ENCODE peak calls at places on chromosomes 16 and 17, in six cellular contexts. N, C, W, Z, V and F are unnamed samples.

GRCh38 chr17:50207792-50208567 is 6.5 kb upstream of the COL1A1 start:
- DNase-seq in N (no peak), W (no peak), V (no peak), Z (no peak), C (no peak), F (no peak)

GRCh38 chr16:83771306-83771942 is 36.4 kb upstream of the HSBP1 start:
- DNase-seq in W (no peak), V (no peak), C (no peak), N (peak), Z (peak), F (peak)

GRCh38 chr17:45307290-45308015 is 9.4 kb downstream of the MAP3K14 start:
- DNase-seq in W (peak), C (no peak), V (peak), Z (peak), N (no peak), F (peak)

GRCh38 chr16:12393208-12393607 is 410.5 kb downstream of the CPPED1 start:
- DNase-seq in Z (no peak), V (no peak), N (no peak), C (no peak), W (no peak), F (no peak)

GRCh38 chr16:83356266-83356665 is 451.5 kb upstream of the HSBP1 start:
- DNase-seq in V (peak), Z (peak), C (peak), W (peak), N (no peak), F (peak)

GRCh38 chr17:7774037-7774659 is 56.6 kb downstream of the DNAH2 start:
- DNase-seq in N (no peak), C (peak), Z (no peak), V (no peak), W (peak), F (peak)

GRCh38 chr17:44039829-44040635 is 25.3 kb upstream of the TMEM101 start:
- DNase-seq in Z (no peak), V (no peak), N (no peak), W (no peak), C (no peak), F (no peak)

GRCh38 chr17:7263071-7263800 is 958 bp upstream of the CLDN7 start:
- DNase-seq in W (no peak), N (peak), C (peak), Z (no peak), V (no peak), F (no peak)

GRCh38 chr16:78630102-78630501 is 530.6 kb downstream of the WWOX start:
- DNase-seq in N (no peak), C (no peak), V (no peak), W (no peak), Z (no peak), F (no peak)

GRCh38 chr16:15782573-15783365 is 74.1 kb downstream of the MYH11 start:
- DNase-seq in N (no peak), W (no peak), C (peak), V (no peak), Z (no peak), F (no peak)

GRCh38 chr17:82282239-82283207 is 9.0 kb upstream of the CSNK1D start:
- DNase-seq in V (no peak), C (no peak), W (no peak), Z (no peak), N (no peak), F (no peak)

GRCh38 chr17:76557368-76558209 is 17.7 kb downstream of the PRCD start:
- DNase-seq in N (peak), C (peak), W (peak), V (peak), Z (peak), F (peak)

GRCh38 chr16:88859381-88860091 is 2.6 kb downstream of the TRAPPC2L start:
- DNase-seq in Z (no peak), C (no peak), V (no peak), W (no peak), N (no peak), F (no peak)

GRCh38 chr17:78818932-78819331 is 21.7 kb downstream of the USP36 start:
- DNase-seq in N (no peak), V (no peak), C (no peak), W (no peak), Z (no peak), F (no peak)

GRCh38 chr17:41377546-41377945 is 4.6 kb downstream of the KRT34 start:
- DNase-seq in N (no peak), W (peak), V (no peak), Z (no peak), C (no peak), F (no peak)

GRCh38 chr16:89187337-89188063 is 12.8 kb downstream of the SLC22A31 start:
- DNase-seq in V (no peak), N (peak), W (peak), Z (no peak), C (no peak), F (peak)